ENCODE peak calls at places on chromosomes 16 and 17, in seven cellular contexts. One of them, this sample, is unnamed.

GRCh38 chr17:34584805-34585416 is 5.5 kb downstream of the TMEM132E start:
- DNase-seq in HFF-Myc: no peak
- DNase-seq in cardiac fibroblast: peak
- DNase-seq in H1: no peak
- DNase-seq in brain microvascular endothelial cell: no peak
- DNase-seq in heart left ventricle: no peak
- DNase-seq in AG10803: peak
- DNase-seq in this sample: peak

GRCh38 chr17:73017653-73018052 is 74.8 kb downstream of the SLC39A11 start:
- DNase-seq in HFF-Myc: no peak
- DNase-seq in cardiac fibroblast: peak
- DNase-seq in H1: no peak
- DNase-seq in brain microvascular endothelial cell: peak
- DNase-seq in heart left ventricle: no peak
- DNase-seq in AG10803: peak
- DNase-seq in this sample: peak

GRCh38 chr16:72530434-72530833 is 358.5 kb upstream of the PMFBP1 start:
- DNase-seq in HFF-Myc: peak
- DNase-seq in cardiac fibroblast: peak
- DNase-seq in H1: no peak
- DNase-seq in brain microvascular endothelial cell: peak
- DNase-seq in heart left ventricle: no peak
- DNase-seq in AG10803: peak
- DNase-seq in this sample: peak

GRCh38 chr17:4840893-4841242 is 7.7 kb downstream of the MINK1 start:
- DNase-seq in HFF-Myc: no peak
- DNase-seq in cardiac fibroblast: no peak
- DNase-seq in H1: no peak
- DNase-seq in brain microvascular endothelial cell: no peak
- DNase-seq in heart left ventricle: no peak
- DNase-seq in AG10803: no peak
- DNase-seq in this sample: no peak

GRCh38 chr16:87434146-87434667 is 42.1 kb downstream of the MAP1LC3B start:
- DNase-seq in HFF-Myc: no peak
- DNase-seq in cardiac fibroblast: no peak
- DNase-seq in H1: no peak
- DNase-seq in brain microvascular endothelial cell: no peak
- DNase-seq in heart left ventricle: no peak
- DNase-seq in AG10803: peak
- DNase-seq in this sample: no peak

GRCh38 chr16:86455609-86456008 is 54.7 kb upstream of the FOXF1 start:
- DNase-seq in HFF-Myc: no peak
- DNase-seq in cardiac fibroblast: no peak
- DNase-seq in H1: no peak
- DNase-seq in brain microvascular endothelial cell: no peak
- DNase-seq in heart left ventricle: no peak
- DNase-seq in AG10803: peak
- DNase-seq in this sample: no peak

GRCh38 chr17:73958453-73958852 is 245.0 kb upstream of the RPL38 start:
- DNase-seq in HFF-Myc: no peak
- DNase-seq in cardiac fibroblast: no peak
- DNase-seq in H1: no peak
- DNase-seq in brain microvascular endothelial cell: no peak
- DNase-seq in heart left ventricle: no peak
- DNase-seq in AG10803: no peak
- DNase-seq in this sample: no peak

GRCh38 chr16:77057161-77057736 is 133.7 kb upstream of the MON1B start:
- DNase-seq in HFF-Myc: no peak
- DNase-seq in cardiac fibroblast: no peak
- DNase-seq in H1: no peak
- DNase-seq in brain microvascular endothelial cell: no peak
- DNase-seq in heart left ventricle: no peak
- DNase-seq in AG10803: no peak
- DNase-seq in this sample: no peak

GRCh38 chr17:55521193-55521592 is 9.9 kb upstream of the SMIM36 start:
- DNase-seq in HFF-Myc: no peak
- DNase-seq in cardiac fibroblast: no peak
- DNase-seq in H1: no peak
- DNase-seq in brain microvascular endothelial cell: no peak
- DNase-seq in heart left ventricle: no peak
- DNase-seq in AG10803: no peak
- DNase-seq in this sample: no peak

GRCh38 chr16:53515259-53515658 is 12.2 kb upstream of the AKTIP start:
- DNase-seq in HFF-Myc: no peak
- DNase-seq in cardiac fibroblast: peak
- DNase-seq in H1: no peak
- DNase-seq in brain microvascular endothelial cell: peak
- DNase-seq in heart left ventricle: peak
- DNase-seq in AG10803: no peak
- DNase-seq in this sample: peak

GRCh38 chr17:79045830-79046500 is 22.0 kb downstream of the C1QTNF1 start:
- DNase-seq in HFF-Myc: no peak
- DNase-seq in cardiac fibroblast: peak
- DNase-seq in H1: peak
- DNase-seq in brain microvascular endothelial cell: peak
- DNase-seq in heart left ventricle: peak
- DNase-seq in AG10803: peak
- DNase-seq in this sample: peak

GRCh38 chr17:61555127-61555531 is 35.9 kb downstream of the NACA2 start:
- DNase-seq in HFF-Myc: no peak
- DNase-seq in cardiac fibroblast: no peak
- DNase-seq in H1: no peak
- DNase-seq in brain microvascular endothelial cell: no peak
- DNase-seq in heart left ventricle: no peak
- DNase-seq in AG10803: no peak
- DNase-seq in this sample: no peak

GRCh38 chr17:16374129-16374528 is 6.8 kb upstream of the UBB start:
- DNase-seq in HFF-Myc: no peak
- DNase-seq in cardiac fibroblast: peak
- DNase-seq in H1: no peak
- DNase-seq in brain microvascular endothelial cell: peak
- DNase-seq in heart left ventricle: no peak
- DNase-seq in AG10803: peak
- DNase-seq in this sample: peak

GRCh38 chr17:44558349-44559287 is 1.3 kb downstream of the FZD2 start:
- DNase-seq in HFF-Myc: no peak
- DNase-seq in cardiac fibroblast: no peak
- DNase-seq in H1: no peak
- DNase-seq in brain microvascular endothelial cell: no peak
- DNase-seq in heart left ventricle: no peak
- DNase-seq in AG10803: no peak
- DNase-seq in this sample: no peak

GRCh38 chr17:57538730-57539456 is 206.2 kb downstream of the CCDC182 start:
- DNase-seq in HFF-Myc: no peak
- DNase-seq in cardiac fibroblast: no peak
- DNase-seq in H1: no peak
- DNase-seq in brain microvascular endothelial cell: no peak
- DNase-seq in heart left ventricle: no peak
- DNase-seq in AG10803: no peak
- DNase-seq in this sample: no peak

GRCh38 chr16:84054916-84055315 is 12.3 kb upstream of the SLC38A8 start:
- DNase-seq in HFF-Myc: no peak
- DNase-seq in cardiac fibroblast: no peak
- DNase-seq in H1: no peak
- DNase-seq in brain microvascular endothelial cell: no peak
- DNase-seq in heart left ventricle: no peak
- DNase-seq in AG10803: no peak
- DNase-seq in this sample: no peak

GRCh38 chr16:4800290-4801041 is 2.0 kb downstream of the ROGDI start:
- DNase-seq in HFF-Myc: no peak
- DNase-seq in cardiac fibroblast: no peak
- DNase-seq in H1: no peak
- DNase-seq in brain microvascular endothelial cell: no peak
- DNase-seq in heart left ventricle: peak
- DNase-seq in AG10803: no peak
- DNase-seq in this sample: no peak

DNA sequence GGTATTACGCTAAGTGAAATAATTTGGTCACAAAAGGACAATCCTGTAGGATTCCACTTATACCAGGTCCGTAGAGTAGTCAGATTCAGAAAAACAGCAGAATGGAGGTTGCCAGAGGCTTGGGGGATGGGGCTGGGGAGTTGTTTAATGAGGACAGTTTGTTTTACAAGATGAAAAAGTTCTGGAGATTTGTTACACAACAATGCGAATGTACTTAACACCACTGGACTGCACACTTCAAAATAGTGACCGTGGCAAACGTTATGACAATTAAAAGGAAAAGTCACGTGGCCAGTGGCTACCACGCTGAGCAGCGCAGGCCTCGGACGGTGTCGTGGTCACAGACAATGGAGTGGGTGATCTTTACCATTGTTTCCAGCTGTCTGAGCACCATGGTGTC is 338.1 kb downstream of the SEC14L1 start:
- DNase-seq in HFF-Myc: no peak
- DNase-seq in cardiac fibroblast: no peak
- DNase-seq in H1: no peak
- DNase-seq in brain microvascular endothelial cell: no peak
- DNase-seq in heart left ventricle: no peak
- DNase-seq in AG10803: no peak
- DNase-seq in this sample: no peak
- H3K4me3 ChIP-seq in HFF-Myc: no peak
- H3K4me3 ChIP-seq in cardiac fibroblast: no peak
- H3K4me3 ChIP-seq in H1: no peak
- H3K4me3 ChIP-seq in brain microvascular endothelial cell: no peak
- H3K4me3 ChIP-seq in heart left ventricle: no peak
- H3K4me3 ChIP-seq in AG10803: no peak
- H3K4me3 ChIP-seq in this sample: no peak

GRCh38 chr17:3727041-3727440 is 3.3 kb downstream of the HASPIN start:
- DNase-seq in HFF-Myc: no peak
- DNase-seq in cardiac fibroblast: no peak
- DNase-seq in H1: no peak
- DNase-seq in brain microvascular endothelial cell: no peak
- DNase-seq in heart left ventricle: no peak
- DNase-seq in AG10803: no peak
- DNase-seq in this sample: no peak
- H3K4me3 ChIP-seq in HFF-Myc: no peak
- H3K4me3 ChIP-seq in cardiac fibroblast: no peak
- H3K4me3 ChIP-seq in H1: no peak
- H3K4me3 ChIP-seq in brain microvascular endothelial cell: no peak
- H3K4me3 ChIP-seq in heart left ventricle: no peak
- H3K4me3 ChIP-seq in AG10803: no peak
- H3K4me3 ChIP-seq in this sample: no peak

GRCh38 chr16:51039638-51040331 is 111.3 kb downstream of the SALL1 start:
- DNase-seq in HFF-Myc: no peak
- DNase-seq in cardiac fibroblast: no peak
- DNase-seq in H1: no peak
- DNase-seq in brain microvascular endothelial cell: no peak
- DNase-seq in heart left ventricle: no peak
- DNase-seq in AG10803: no peak
- DNase-seq in this sample: no peak
- H3K4me3 ChIP-seq in HFF-Myc: no peak
- H3K4me3 ChIP-seq in cardiac fibroblast: no peak
- H3K4me3 ChIP-seq in H1: no peak
- H3K4me3 ChIP-seq in brain microvascular endothelial cell: no peak
- H3K4me3 ChIP-seq in heart left ventricle: no peak
- H3K4me3 ChIP-seq in AG10803: no peak
- H3K4me3 ChIP-seq in this sample: no peak

GRCh38 chr16:14634389-14634725 is 1.6 kb downstream of the BFAR start:
- DNase-seq in HFF-Myc: no peak
- DNase-seq in cardiac fibroblast: no peak
- DNase-seq in H1: no peak
- DNase-seq in brain microvascular endothelial cell: no peak
- DNase-seq in heart left ventricle: no peak
- DNase-seq in AG10803: no peak
- DNase-seq in this sample: no peak
- H3K4me3 ChIP-seq in HFF-Myc: peak
- H3K4me3 ChIP-seq in cardiac fibroblast: no peak
- H3K4me3 ChIP-seq in H1: peak
- H3K4me3 ChIP-seq in brain microvascular endothelial cell: peak
- H3K4me3 ChIP-seq in heart left ventricle: peak
- H3K4me3 ChIP-seq in AG10803: peak
- H3K4me3 ChIP-seq in this sample: peak

GRCh38 chr17:77163521-77164280 is 22.9 kb downstream of the SEC14L1 start:
- DNase-seq in HFF-Myc: no peak
- DNase-seq in cardiac fibroblast: no peak
- DNase-seq in H1: no peak
- DNase-seq in brain microvascular endothelial cell: no peak
- DNase-seq in heart left ventricle: no peak
- DNase-seq in AG10803: no peak
- DNase-seq in this sample: no peak

GRCh38 chr17:77164483-77165030 is 23.8 kb downstream of the SEC14L1 start:
- DNase-seq in HFF-Myc: no peak
- DNase-seq in cardiac fibroblast: no peak
- DNase-seq in H1: no peak
- DNase-seq in brain microvascular endothelial cell: no peak
- DNase-seq in heart left ventricle: peak
- DNase-seq in AG10803: no peak
- DNase-seq in this sample: no peak

GRCh38 chr17:77161953-77162352 is 21.2 kb downstream of the SEC14L1 start:
- DNase-seq in HFF-Myc: no peak
- DNase-seq in cardiac fibroblast: no peak
- DNase-seq in H1: no peak
- DNase-seq in brain microvascular endothelial cell: no peak
- DNase-seq in heart left ventricle: no peak
- DNase-seq in AG10803: no peak
- DNase-seq in this sample: no peak

GRCh38 chr17:77160877-77161530 is 20.2 kb downstream of the SEC14L1 start:
- DNase-seq in HFF-Myc: no peak
- DNase-seq in cardiac fibroblast: no peak
- DNase-seq in H1: no peak
- DNase-seq in brain microvascular endothelial cell: no peak
- DNase-seq in heart left ventricle: no peak
- DNase-seq in AG10803: no peak
- DNase-seq in this sample: no peak

DNA sequence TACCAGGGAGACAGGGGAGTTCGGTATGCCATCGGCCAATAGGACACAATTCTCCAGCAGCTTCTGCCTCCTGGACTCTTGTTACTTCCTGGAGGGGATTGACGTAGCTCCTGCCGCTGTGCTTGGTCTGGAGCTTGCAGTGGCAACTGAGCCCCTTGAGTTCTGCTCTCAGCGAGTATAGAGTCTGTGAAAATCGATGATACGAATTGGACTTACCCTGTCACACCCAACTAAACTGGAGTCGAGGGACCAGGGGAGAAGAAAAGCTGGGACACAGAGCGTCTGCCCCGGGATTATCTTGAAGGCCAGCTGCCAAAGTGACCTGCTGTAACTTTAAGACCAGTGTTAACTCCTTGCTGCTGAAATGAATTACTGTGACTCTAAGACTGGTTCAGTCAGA is 22.2 kb downstream of the SEC14L1 start:
- DNase-seq in HFF-Myc: no peak
- DNase-seq in cardiac fibroblast: no peak
- DNase-seq in H1: no peak
- DNase-seq in brain microvascular endothelial cell: no peak
- DNase-seq in heart left ventricle: peak
- DNase-seq in AG10803: no peak
- DNase-seq in this sample: peak
- H3K4me3 ChIP-seq in HFF-Myc: no peak
- H3K4me3 ChIP-seq in cardiac fibroblast: no peak
- H3K4me3 ChIP-seq in H1: no peak
- H3K4me3 ChIP-seq in brain microvascular endothelial cell: no peak
- H3K4me3 ChIP-seq in heart left ventricle: peak
- H3K4me3 ChIP-seq in AG10803: no peak
- H3K4me3 ChIP-seq in this sample: no peak

GRCh38 chr17:46035112-46035818 is 36.2 kb downstream of the STH start:
- DNase-seq in HFF-Myc: no peak
- DNase-seq in cardiac fibroblast: no peak
- DNase-seq in H1: no peak
- DNase-seq in brain microvascular endothelial cell: no peak
- DNase-seq in heart left ventricle: no peak
- DNase-seq in AG10803: peak
- DNase-seq in this sample: peak
- H3K4me3 ChIP-seq in HFF-Myc: no peak
- H3K4me3 ChIP-seq in cardiac fibroblast: no peak
- H3K4me3 ChIP-seq in H1: no peak
- H3K4me3 ChIP-seq in brain microvascular endothelial cell: no peak
- H3K4me3 ChIP-seq in heart left ventricle: no peak
- H3K4me3 ChIP-seq in AG10803: no peak
- H3K4me3 ChIP-seq in this sample: no peak